ENCODE peak calls at places on chromosomes 2 and 18, in six cellular contexts. J is PC-9, P is AG09319, Z is fibroblast of lung, D is endothelial cell of umbilical vein, C is mucosa of descending colon. Y is an unnamed sample.

GRCh38 chr2:141482697-141483096 is 648.1 kb downstream of the LRP1B start:
- DNase-seq in J (no peak), P (no peak), Z (no peak), D (no peak), C (no peak), Y (no peak)

GRCh38 chr2:119407430-119408220 is 24.0 kb upstream of the TMEM37 start:
- DNase-seq in J (peak), P (no peak), Z (peak), D (peak), C (peak), Y (peak)

GRCh38 chr2:120876526-120877280 is 141.0 kb downstream of the GLI2 start:
- DNase-seq in J (no peak), P (no peak), Z (no peak), D (no peak), C (no peak), Y (no peak)

GRCh38 chr2:233063269-233063975 is 3.3 kb downstream of the INPP5D start:
- DNase-seq in J (no peak), P (no peak), Z (no peak), D (no peak), C (no peak), Y (no peak)

GRCh38 chr18:24055878-24056277 is 41.3 kb downstream of the TTC39C start:
- DNase-seq in J (no peak), P (no peak), Z (no peak), D (no peak), C (no peak), Y (no peak)

GRCh38 chr2:67446504-67446911 is 49.4 kb downstream of the ETAA1 start:
- DNase-seq in J (peak), P (no peak), Z (peak), D (peak), C (no peak), Y (no peak)

GRCh38 chr2:152729844-152730243 is 11.4 kb downstream of the ARL6IP6 start:
- DNase-seq in J (no peak), P (no peak), Z (no peak), D (no peak), C (no peak), Y (no peak)

GRCh38 chr2:58812766-58813344 is 571.7 kb upstream of the FANCL start:
- DNase-seq in J (no peak), P (no peak), Z (no peak), D (no peak), C (no peak), Y (no peak)

GRCh38 chr2:21008014-21008789 is 35.7 kb downstream of the APOB start:
- DNase-seq in J (no peak), P (no peak), Z (no peak), D (no peak), C (no peak), Y (no peak)

GRCh38 chr18:907171-907879 is 2.7 kb downstream of the ADCYAP1 start:
- DNase-seq in J (no peak), P (no peak), Z (no peak), D (no peak), C (no peak), Y (no peak)

GRCh38 chr2:216490061-216490460 is 8.6 kb upstream of the RPL37A start:
- DNase-seq in J (no peak), P (no peak), Z (peak), D (peak), C (no peak), Y (peak)

GRCh38 chr2:217958206-217958888 is 44.4 kb downstream of the TNS1 start:
- DNase-seq in J (no peak), P (no peak), Z (no peak), D (no peak), C (no peak), Y (no peak)

GRCh38 chr2:100643459-100643858 is 80.7 kb downstream of the PDCL3 start:
- DNase-seq in J (no peak), P (no peak), Z (no peak), D (no peak), C (no peak), Y (no peak)

GRCh38 chr2:100642425-100642824 is 79.6 kb downstream of the PDCL3 start:
- DNase-seq in J (no peak), P (no peak), Z (no peak), D (no peak), C (no peak), Y (no peak)

GRCh38 chr2:100640329-100641114 is 77.7 kb downstream of the PDCL3 start:
- DNase-seq in J (no peak), P (no peak), Z (peak), D (no peak), C (no peak), Y (peak)

GRCh38 chr2:100641115-100641415 is 78.3 kb downstream of the PDCL3 start:
- DNase-seq in J (no peak), P (no peak), Z (no peak), D (no peak), C (no peak), Y (no peak)

GRCh38 chr2:100639588-100640195 is 76.9 kb downstream of the PDCL3 start:
- DNase-seq in J (no peak), P (no peak), Z (no peak), D (peak), C (no peak), Y (no peak)
- TF ChIP-seq CTCF in J (no peak), P (no peak), Z (no peak), D (peak), C (no peak), Y (no peak)

DNA sequence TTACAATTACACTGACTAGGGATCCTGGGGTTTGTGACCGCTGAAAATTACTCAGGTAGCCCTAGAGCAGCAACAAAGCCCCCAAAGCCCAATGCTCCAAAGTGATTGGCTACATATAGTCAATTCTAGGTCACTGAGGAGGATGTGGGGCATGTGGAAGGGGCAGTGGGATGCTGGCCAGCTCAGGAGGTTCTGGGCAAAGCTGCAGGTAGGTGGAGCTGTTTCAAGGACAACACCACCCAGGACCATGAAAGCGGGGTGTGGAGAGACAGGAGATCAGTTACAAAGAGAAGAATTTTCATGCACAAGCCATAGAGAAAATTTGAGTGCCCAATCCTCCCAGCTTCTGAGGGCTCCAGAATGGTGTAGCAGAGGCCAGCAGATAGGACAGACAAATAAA is 75.0 kb upstream of the CCDC85A start:
- DNase-seq in J (no peak), P (no peak), Z (no peak), D (no peak), C (no peak), Y (no peak)
- TF ChIP-seq CTCF in J (no peak), P (no peak), Z (no peak), D (no peak), C (no peak), Y (no peak)

GRCh38 chr2:73035899-73036778 is 35.4 kb downstream of the SFXN5 start:
- DNase-seq in J (no peak), P (no peak), Z (no peak), D (no peak), C (no peak), Y (no peak)
- TF ChIP-seq CTCF in J (no peak), P (no peak), Z (no peak), D (peak), C (no peak), Y (peak)

GRCh38 chr18:22408059-22408458 is 9.7 kb downstream of the CTAGE1 start:
- DNase-seq in J (no peak), P (no peak), Z (no peak), D (no peak), C (no peak), Y (no peak)
- TF ChIP-seq CTCF in J (peak), P (no peak), Z (no peak), D (no peak), C (no peak), Y (peak)

GRCh38 chr18:38796762-38797161 is 1231.2 kb upstream of the CELF4 start:
- DNase-seq in J (no peak), P (no peak), Z (no peak), D (no peak), C (no peak), Y (no peak)
- TF ChIP-seq CTCF in J (no peak), P (no peak), Z (no peak), D (no peak), C (no peak), Y (no peak)

Y was measured in fibroblast of mammary gland.